ENCODE peak calls at places on chromosomes 11 and 22, in seven cellular contexts. B is GM06990, E is MG63, V is NB4, A is heart left ventricle, P is colonic mucosa, Q is fibroblast of lung. Y is an unnamed sample.

GRCh38 chr22:35630891-35631290 is 13.8 kb upstream of the MB start:
- DNase-seq in B (no peak), E (no peak), V (no peak), A (no peak), P (no peak), Q (no peak), Y (no peak)

GRCh38 chr11:125591659-125592304 is 870 bp upstream of the STT3A start:
- DNase-seq in B (peak; percentile 70), E (peak; percentile 29), V (peak; percentile 45), A (peak; percentile 26), P (peak; percentile 47), Q (peak; percentile 39), Y (peak; percentile 19)

GRCh38 chr11:92277871-92278270 is 53.3 kb downstream of the FAT3 start:
- DNase-seq in B (no peak), E (no peak), V (no peak), A (no peak), P (no peak), Q (peak; percentile 24), Y (no peak)

GRCh38 chr11:12469451-12469850 is 92.1 kb downstream of the PARVA start:
- DNase-seq in B (no peak), E (no peak), V (no peak), A (no peak), P (no peak), Q (peak; percentile 21), Y (no peak)

GRCh38 chr11:13052130-13052541 is 43.0 kb downstream of the RASSF10 start:
- DNase-seq in B (no peak), E (no peak), V (no peak), A (no peak), P (peak; percentile 58), Q (no peak), Y (no peak)

GRCh38 chr22:43955883-43956286 is 643 bp downstream of the SAMM50 start:
- DNase-seq in B (no peak), E (peak; percentile 17), V (peak; percentile 68), A (no peak), P (no peak), Q (peak; percentile 25), Y (no peak)

GRCh38 chr11:126194121-126194543 is 17.3 kb downstream of the RPUSD4 start:
- DNase-seq in B (no peak), E (no peak), V (peak; percentile 63), A (no peak), P (peak; percentile 46), Q (peak; percentile 25), Y (peak; percentile 68)

GRCh38 chr11:117473692-117474091 is 146.0 kb downstream of the CEP164 start:
- DNase-seq in B (no peak), E (no peak), V (no peak), A (no peak), P (no peak), Q (no peak), Y (no peak)

GRCh38 chr11:69301491-69302401 is 7.8 kb downstream of the MYEOV start:
- DNase-seq in B (no peak), E (peak; percentile 98), V (peak; percentile 82), A (no peak), P (peak; percentile 78), Q (peak; percentile 91), Y (peak; percentile 96)

GRCh38 chr11:490186-490929 is 16.7 kb downstream of the RNH1 start:
- DNase-seq in B (no peak), E (no peak), V (no peak), A (no peak), P (no peak), Q (no peak), Y (no peak)

GRCh38 chr22:41782316-41782715 is 18.2 kb upstream of the CCDC134 start:
- DNase-seq in B (no peak), E (no peak), V (no peak), A (no peak), P (no peak), Q (no peak), Y (no peak)

GRCh38 chr11:63871962-63872832 is 33.3 kb downstream of the MARK2 start:
- DNase-seq in B (peak; percentile 49), E (peak; percentile 87), V (peak; percentile 100), A (peak; percentile 84), P (peak; percentile 90), Q (peak; percentile 92), Y (peak; percentile 84)
- H3K4me3 ChIP-seq in B (no peak overlapping the region), E (no peak overlapping the region), V (peak overlapping the region; percentile 51), A (peak overlapping the region; percentile 30), P (no peak overlapping the region), Q (no peak overlapping the region), Y (no peak overlapping the region)

GRCh38 chr22:22755778-22756100 is 111.3 kb downstream of the GGTLC2 start:
- DNase-seq in B (no peak), E (no peak), V (no peak), A (no peak), P (no peak), Q (no peak), Y (no peak)
- H3K4me3 ChIP-seq in B (no peak overlapping the region), E (no peak overlapping the region), V (no peak overlapping the region), A (no peak overlapping the region), P (no peak overlapping the region), Q (no peak overlapping the region), Y (no peak overlapping the region)

DNA sequence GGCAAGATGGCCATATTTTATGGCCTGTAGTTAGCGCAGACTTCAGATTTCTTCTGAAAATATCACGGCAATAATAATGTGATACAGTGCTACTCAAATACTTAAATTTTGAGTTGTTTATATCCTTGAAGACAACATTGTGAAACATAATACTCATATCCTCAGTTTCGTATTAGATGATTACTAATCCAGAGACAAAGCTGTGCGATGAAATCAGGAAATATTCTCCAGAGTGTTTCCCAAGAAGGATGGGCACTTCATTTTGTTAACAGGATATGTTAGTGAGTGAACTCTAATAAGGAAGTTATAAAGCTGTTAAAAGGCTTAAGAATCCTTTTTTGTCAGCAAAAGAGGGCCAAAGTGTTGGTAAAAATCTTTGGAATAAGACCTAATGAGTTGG is 4.0 kb upstream of the PIK3IP1 start:
- DNase-seq in B (no peak), E (no peak), V (no peak), A (no peak), P (no peak), Q (no peak), Y (no peak)
- H3K4me3 ChIP-seq in B (no peak overlapping the region), E (no peak overlapping the region), V (no peak overlapping the region), A (no peak overlapping the region), P (no peak overlapping the region), Q (no peak overlapping the region), Y (no peak overlapping the region)

DNA sequence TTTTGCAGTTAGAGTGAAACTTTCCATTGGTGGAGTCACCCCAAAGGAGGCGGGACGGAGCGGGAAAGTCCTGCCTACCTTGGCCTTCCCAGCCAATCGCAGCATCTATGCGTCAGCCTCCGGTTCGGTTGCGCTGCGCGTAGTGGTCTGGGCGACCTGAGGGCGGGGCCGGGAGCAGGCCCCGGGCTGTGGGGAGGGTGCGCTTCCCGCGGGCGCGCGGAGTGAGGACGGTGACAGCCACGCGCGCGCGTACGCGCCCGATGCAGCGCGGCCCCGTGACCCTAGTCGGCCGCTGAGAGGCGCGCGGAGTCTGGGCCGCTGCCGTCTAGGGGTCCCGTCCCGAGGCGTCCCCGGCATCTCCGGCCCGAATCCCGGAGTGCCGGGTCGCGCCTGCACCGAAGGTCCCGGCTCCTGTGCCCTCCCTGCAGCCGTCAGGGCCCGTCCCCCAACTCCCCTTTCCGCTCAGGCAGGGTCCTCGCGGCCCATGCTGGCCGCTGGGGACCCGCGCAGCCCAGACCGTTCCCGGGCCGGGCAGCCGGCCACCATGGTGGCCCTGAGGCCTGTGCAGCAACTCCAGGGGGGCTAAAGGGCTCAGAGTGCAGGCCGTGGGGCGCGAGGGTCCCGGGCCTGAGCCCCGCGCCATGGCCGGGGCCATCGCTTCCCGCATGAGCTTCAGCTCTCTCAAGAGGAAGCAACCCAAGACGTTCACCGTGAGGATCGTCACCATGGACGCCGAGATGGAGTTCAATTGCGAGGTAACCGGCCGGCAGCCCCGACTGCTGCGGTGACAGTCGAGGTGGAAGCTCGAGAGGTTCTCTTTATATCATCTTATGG is at the start of gene NF2:
- DNase-seq in B (peak; percentile 99), E (peak; percentile 98), V (peak; percentile 99), A (peak; percentile 98), P (peak; percentile 99), Q (peak; percentile 99), Y (peak; percentile 99)
- H3K4me3 ChIP-seq in B (peak within 1 kb of the TSS; percentile 90), E (peak within 1 kb of the TSS; percentile 99), V (peak within 1 kb of the TSS; percentile 89), A (peak within 1 kb of the TSS; percentile 96), P (peak within 1 kb of the TSS; percentile 86), Q (peak within 1 kb of the TSS; percentile 63), Y (peak within 1 kb of the TSS; percentile 96)

GRCh38 chr22:50249382-50250248 is 1.4 kb downstream of the HDAC10 start:
- DNase-seq in B (no peak), E (no peak), V (no peak), A (no peak), P (no peak), Q (no peak), Y (no peak)
- H3K4me3 ChIP-seq in B (peak overlapping the region; percentile 89), E (peak overlapping the region; percentile 68), V (peak overlapping the region; percentile 72), A (peak overlapping the region; percentile 83), P (peak overlapping the region; percentile 90), Q (peak overlapping the region; percentile 77), Y (peak overlapping the region; percentile 66)

DNA sequence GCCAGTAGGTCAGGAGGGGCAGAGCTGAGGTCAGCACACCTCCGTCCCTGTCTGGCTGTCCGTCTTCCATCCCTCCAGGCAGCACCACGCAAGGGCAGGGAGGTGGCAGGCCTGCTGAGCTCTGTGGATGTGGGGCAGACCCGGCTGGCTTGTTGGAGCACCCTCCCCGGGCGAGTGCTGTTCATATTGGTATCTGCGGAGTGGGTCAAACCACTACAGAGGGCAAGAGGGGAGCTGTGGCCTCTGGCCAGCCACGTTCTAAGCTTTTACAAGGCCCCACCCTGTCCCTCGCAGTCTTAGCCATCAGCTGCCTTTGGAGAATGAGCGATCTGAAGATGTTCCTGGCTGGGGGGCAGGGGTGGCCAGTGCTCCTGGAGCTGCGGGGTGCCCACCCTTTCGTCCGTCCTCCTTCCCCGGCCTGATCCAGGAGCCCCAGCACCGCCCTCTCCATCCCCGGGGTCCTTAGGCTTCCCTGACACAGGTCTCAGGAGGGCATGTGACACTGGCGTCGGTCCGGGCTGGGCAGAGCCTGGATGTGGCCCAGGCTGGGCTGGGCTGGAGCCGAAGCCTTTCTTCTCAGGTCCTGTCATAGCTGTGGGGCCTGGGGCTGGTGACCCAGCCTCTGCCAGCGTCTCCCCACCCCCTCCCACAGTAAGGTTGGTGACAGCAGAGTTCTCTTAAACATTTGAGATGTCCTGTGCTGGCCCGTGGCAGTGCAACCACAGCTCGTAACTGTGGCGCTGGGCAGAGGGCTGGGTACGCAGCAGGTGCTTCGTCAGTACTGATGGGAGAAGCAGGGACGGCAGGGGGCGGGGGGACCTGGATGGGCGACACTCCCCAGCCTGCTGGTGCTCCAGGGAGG is 31.7 kb upstream of the GRAMD4 start:
- DNase-seq in B (no peak), E (no peak), V (no peak), A (peak; percentile 60), P (no peak), Q (no peak), Y (no peak)
- H3K4me3 ChIP-seq in B (peak overlapping the region; percentile 50), E (no peak overlapping the region), V (no peak overlapping the region), A (peak overlapping the region; percentile 19), P (no peak overlapping the region), Q (no peak overlapping the region), Y (no peak overlapping the region)

DNA sequence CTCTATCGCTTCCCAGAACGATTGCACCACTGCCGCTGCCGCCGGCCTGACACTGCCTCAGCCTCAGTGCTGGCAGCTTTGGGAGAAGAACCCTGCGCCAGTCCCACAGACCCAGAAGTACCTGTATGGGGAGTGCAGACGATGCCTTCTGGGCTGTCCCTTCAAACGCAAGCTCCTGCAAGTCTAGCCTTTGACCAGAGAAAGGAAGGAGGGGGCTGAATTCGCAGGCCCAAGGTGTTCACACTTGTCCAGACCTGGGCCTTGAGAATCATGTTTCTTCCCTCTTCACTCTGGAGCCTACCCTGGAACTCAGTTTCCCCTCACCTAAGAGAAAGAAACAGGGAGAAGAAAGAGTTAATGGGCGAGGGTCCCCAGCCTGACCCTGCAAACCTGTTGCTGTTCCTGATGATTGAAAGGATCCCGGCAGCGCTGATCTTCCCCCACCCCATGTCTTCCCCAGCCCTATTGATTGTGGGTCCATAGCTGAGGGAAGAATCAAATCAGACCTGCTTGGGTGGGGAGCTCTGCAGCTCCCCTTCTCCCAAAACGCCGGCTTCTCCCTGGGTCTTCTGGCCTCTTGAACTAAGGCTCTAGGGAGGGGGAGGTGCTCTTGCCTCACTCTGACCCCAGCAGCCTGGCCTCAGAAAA is 786 bp upstream of the MCAM start:
- DNase-seq in B (no peak), E (no peak), V (no peak), A (no peak), P (no peak), Q (no peak), Y (no peak)
- H3K4me3 ChIP-seq in B (peak overlapping the region; percentile 44), E (no peak overlapping the region), V (peak overlapping the region; percentile 46), A (peak overlapping the region; percentile 70), P (no peak overlapping the region), Q (no peak overlapping the region), Y (peak overlapping the region; percentile 87)